ENCODE peak calls at places on chromosomes 12 and 14, in five cellular contexts. O is HEK293T, L is BE2C, I is fibroblast of pulmonary artery, Z is foreskin fibroblast. S is an unnamed sample.

GRCh38 chr12:116159175-116159574 is 118.3 kb downstream of the MED13L start:
- DNase-seq in O (no peak), L (peak), I (peak), Z (peak), S (no peak)

GRCh38 chr12:131349397-131350127 is 361.3 kb upstream of the SFSWAP start:
- DNase-seq in O (no peak), L (no peak), I (no peak), Z (no peak), S (no peak)

GRCh38 chr14:96582641-96582980 is 80.4 kb downstream of the PAPOLA start:
- DNase-seq in O (no peak), L (no peak), I (no peak), Z (no peak), S (no peak)

GRCh38 chr12:125210104-125210755 is 145.0 kb downstream of the AACS start:
- DNase-seq in O (no peak), L (no peak), I (no peak), Z (no peak), S (no peak)

GRCh38 chr14:42930058-42930457 is 1323.4 kb downstream of the LRFN5 start:
- DNase-seq in O (no peak), L (no peak), I (peak), Z (no peak), S (no peak)

GRCh38 chr12:48001426-48002178 is 2.7 kb downstream of the COL2A1 start:
- DNase-seq in O (peak), L (peak), I (peak), Z (peak), S (peak)

GRCh38 chr14:49770212-49770817 is 2.4 kb downstream of the KLHDC2 start:
- DNase-seq in O (peak), L (no peak), I (no peak), Z (peak), S (peak)

GRCh38 chr12:4320287-4320858 is 640 bp upstream of the TIGAR start:
- DNase-seq in O (no peak), L (no peak), I (no peak), Z (no peak), S (no peak)

GRCh38 chr12:57127101-57127709 is 1.1 kb upstream of the LRP1 start:
- DNase-seq in O (peak), L (peak), I (no peak), Z (no peak), S (peak)

GRCh38 chr14:80215756-80216581 is 4.7 kb upstream of the DIO2 start:
- DNase-seq in O (no peak), L (no peak), I (peak), Z (no peak), S (no peak)

GRCh38 chr14:103819503-103820307 is 27.7 kb downstream of the PPP1R13B start:
- DNase-seq in O (peak), L (peak), I (peak), Z (no peak), S (peak)

GRCh38 chr14:21095430-21096205 is 2.8 kb downstream of the ZNF219 start:
- DNase-seq in O (no peak), L (no peak), I (peak), Z (peak), S (peak)

GRCh38 chr12:11779286-11779685 is 129.8 kb downstream of the ETV6 start:
- DNase-seq in O (no peak), L (no peak), I (peak), Z (no peak), S (no peak)

GRCh38 chr14:23033801-23034497 is 751 bp downstream of the PSMB5 start:
- DNase-seq in O (no peak), L (no peak), I (no peak), Z (no peak), S (no peak)

GRCh38 chr12:94074970-94075695 is 73.2 kb upstream of the PLXNC1 start:
- DNase-seq in O (peak), L (peak), I (peak), Z (peak), S (peak)

GRCh38 chr14:24310666-24311604 is at the start of gene LTB4R:
- DNase-seq in O (no peak), L (no peak), I (peak), Z (peak), S (peak)

GRCh38 chr12:130880411-130880885 is 8.6 kb downstream of the RAN start:
- DNase-seq in O (no peak), L (no peak), I (no peak), Z (no peak), S (peak)

GRCh38 chr14:61322799-61323290 is 1.5 kb downstream of the PRKCH start:
- DNase-seq in O (no peak), L (no peak), I (peak), Z (no peak), S (no peak)

GRCh38 chr12:49878021-49878420 is 25.7 kb downstream of the FAIM2 start:
- DNase-seq in O (no peak), L (no peak), I (no peak), Z (no peak), S (no peak)

GRCh38 chr14:100065161-100065871 is at the start of gene EVL:
- DNase-seq in O (no peak), L (no peak), I (no peak), Z (no peak), S (no peak)

GRCh38 chr12:6758511-6758910 is 5.6 kb upstream of the MLF2 start:
- DNase-seq in O (no peak), L (no peak), I (no peak), Z (no peak), S (no peak)

GRCh38 chr12:30882706-30883105 is 43.8 kb upstream of the TSPAN11 start:
- DNase-seq in O (no peak), L (no peak), I (no peak), Z (no peak), S (peak)

GRCh38 chr12:124531281-124531745 is 36.1 kb downstream of the NCOR2 start:
- DNase-seq in O (no peak), L (peak), I (no peak), Z (no peak), S (no peak)

S was measured in ACHN.